ENCODE peak calls at places on chromosomes 11 and 22, in four cellular contexts. B, J, G and I are unnamed samples.
A peak's percentile ranks its signal among the peaks of the same experiment; 100 is the strongest.

GRCh38 chr11:44315947-44316387 is 6.0 kb upstream of the ALX4 start:
- DNase-seq in B (peak; percentile 22), J (no peak), G (no peak), I (no peak)

GRCh38 chr11:1042626-1043562 is 6.4 kb upstream of the MUC6 start:
- DNase-seq in B (no peak), J (no peak), G (no peak), I (no peak)

GRCh38 chr11:315051-315481 is 1.2 kb downstream of the IFITM1 start:
- DNase-seq in B (no peak), J (no peak), G (no peak), I (no peak)

GRCh38 chr11:112196519-112197087 is 21.3 kb downstream of the BCO2 start:
- DNase-seq in B (no peak), J (no peak), G (no peak), I (no peak)

GRCh38 chr11:10701982-10702381 is 8.4 kb upstream of the IRAG1 start:
- DNase-seq in B (peak; percentile 67), J (no peak), G (no peak), I (peak; percentile 8)

GRCh38 chr11:43503417-43503816 is 144.7 kb downstream of the TTC17 start:
- DNase-seq in B (no peak), J (no peak), G (no peak), I (no peak)

GRCh38 chr22:39514373-39514973 is 5.9 kb upstream of the ATF4 start:
- DNase-seq in B (peak; percentile 34), J (no peak), G (peak; percentile 62), I (no peak)

GRCh38 chr11:82229346-82229745 is 504.3 kb downstream of the FAM181B start:
- DNase-seq in B (no peak), J (no peak), G (no peak), I (no peak)

GRCh38 chr22:41725510-41726110 is 26.3 kb downstream of the MEI1 start:
- DNase-seq in B (peak; percentile 12), J (no peak), G (no peak), I (no peak)

GRCh38 chr11:95066721-95067041 is at the start of gene SRSF8:
- DNase-seq in B (no peak), J (no peak), G (no peak), I (no peak)

GRCh38 chr22:37431811-37432707 is 4.8 kb upstream of the ELFN2 start:
- DNase-seq in B (peak; percentile 99), J (peak; percentile 97), G (no peak), I (peak; percentile 95)

GRCh38 chr11:11589385-11589890 is 32.4 kb downstream of the GALNT18 start:
- DNase-seq in B (no peak), J (no peak), G (no peak), I (no peak)

GRCh38 chr22:21015051-21016006 is at the start of gene P2RX6:
- DNase-seq in B (peak; percentile 13), J (no peak), G (no peak), I (no peak)

GRCh38 chr22:20509344-20510047 is 2.1 kb downstream of the MED15 start:
- DNase-seq in B (peak; percentile 94), J (peak; percentile 73), G (peak; percentile 83), I (peak; percentile 79)

GRCh38 chr11:19832166-19832750 is 119.6 kb downstream of the NAV2 start:
- DNase-seq in B (no peak), J (no peak), G (no peak), I (no peak)

GRCh38 chr11:19838994-19839768 is 126.5 kb downstream of the NAV2 start:
- DNase-seq in B (peak; percentile 17), J (no peak), G (no peak), I (no peak)

GRCh38 chr11:19834761-19835160 is 122.1 kb downstream of the NAV2 start:
- DNase-seq in B (peak; percentile 17), J (no peak), G (no peak), I (no peak)

GRCh38 chr11:19832901-19833300 is 120.3 kb downstream of the NAV2 start:
- DNase-seq in B (no peak), J (no peak), G (no peak), I (no peak)

GRCh38 chr11:19836666-19837065 is 124.0 kb downstream of the NAV2 start:
- DNase-seq in B (no peak), J (no peak), G (no peak), I (no peak)
- H3K4me3 ChIP-seq in B (no peak overlapping the region), J (no peak overlapping the region), G (no peak overlapping the region), I (no peak overlapping the region)

DNA sequence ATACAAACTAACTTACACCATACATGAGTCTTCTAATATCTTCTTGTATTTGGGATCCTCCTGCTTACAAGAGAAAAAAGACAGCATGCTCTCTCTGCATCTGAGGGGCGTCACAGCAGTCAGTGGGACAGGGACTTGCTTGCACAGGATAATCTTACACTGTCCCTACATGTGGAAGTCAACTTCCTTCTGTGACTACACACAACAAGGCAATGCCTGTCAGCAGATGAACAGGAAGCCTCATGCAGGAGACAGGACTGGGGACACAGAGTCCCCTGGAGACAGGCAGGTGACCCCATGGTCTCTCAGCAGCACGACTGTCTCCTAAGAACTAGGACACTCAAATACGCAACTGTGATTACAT is 54.8 kb downstream of the PACSIN2 start:
- DNase-seq in B (peak; percentile 12), J (no peak), G (peak; percentile 42), I (no peak)
- H3K4me3 ChIP-seq in B (no peak overlapping the region), J (no peak overlapping the region), G (no peak overlapping the region), I (no peak overlapping the region)

GRCh38 chr11:119334173-119334930 is at the start of gene RNF26:
- DNase-seq in B (peak; percentile 98), J (peak; percentile 88), G (peak; percentile 98), I (peak; percentile 92)
- H3K4me3 ChIP-seq in B (peak within 1 kb of the TSS; percentile 77), J (peak within 1 kb of the TSS; percentile 97), G (peak within 1 kb of the TSS; percentile 97), I (peak within 1 kb of the TSS; percentile 86)

DNA sequence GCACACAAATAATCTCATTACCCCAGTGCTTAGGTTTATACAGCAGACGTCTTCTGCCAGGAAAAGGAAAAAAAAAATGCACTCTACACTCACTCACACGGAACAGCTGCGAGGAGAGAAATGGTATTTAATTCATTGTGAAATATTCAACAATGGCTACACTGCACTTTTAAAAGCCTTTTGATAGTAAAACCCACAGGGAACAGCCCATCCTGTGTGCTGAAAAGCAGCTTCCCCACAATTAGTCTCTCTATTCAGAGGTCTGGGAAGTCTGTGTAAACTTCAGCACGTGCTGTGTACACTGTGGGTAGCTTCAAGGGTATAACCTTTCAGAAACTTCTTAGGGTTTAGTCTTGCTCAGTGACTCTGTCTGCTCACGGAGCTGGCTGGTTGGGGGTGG is 42.7 kb downstream of the ETS1 start:
- DNase-seq in B (peak; percentile 77), J (no peak), G (no peak), I (peak; percentile 53)
- H3K4me3 ChIP-seq in B (no peak overlapping the region), J (no peak overlapping the region), G (no peak overlapping the region), I (no peak overlapping the region)

GRCh38 chr11:120198403-120198786 is 12.4 kb upstream of the OAF start:
- DNase-seq in B (no peak), J (no peak), G (no peak), I (no peak)
- H3K4me3 ChIP-seq in B (no peak overlapping the region), J (no peak overlapping the region), G (no peak overlapping the region), I (no peak overlapping the region)

GRCh38 chr11:75151346-75152047 is 590 bp downstream of the SLCO2B1 start:
- DNase-seq in B (no peak), J (no peak), G (peak; percentile 80), I (no peak)
- H3K4me3 ChIP-seq in B (no peak overlapping the region), J (no peak overlapping the region), G (peak overlapping the region; percentile 16), I (no peak overlapping the region)